ENCODE peak calls at places on chromosomes 16 and 17, in eight cellular contexts. Y is mesothelial cell of epicardium; U is psoas muscle; Z is prostate gland; J is CD8-positive, alpha-beta T cell; V is adrenal gland; D is astrocyte of the spinal cord; I is cardiac fibroblast. B is an unnamed sample.
A peak's percentile ranks its signal among the peaks of the same experiment; 100 is the strongest.

GRCh38 chr16:66030036-66030435 is 336.5 kb upstream of the CDH5 start:
- DNase-seq in D (peak; percentile 77), V (peak; percentile 25), U (no peak), I (no peak), J (no peak), Y (no peak), Z (no peak), B (no peak)

GRCh38 chr16:27314986-27315332 is 1.2 kb downstream of the IL4R start:
- DNase-seq in U (no peak), Y (no peak), D (no peak), J (no peak), Z (no peak), I (no peak), V (no peak), B (no peak)

GRCh38 chr17:77106874-77107358 is 33.9 kb upstream of the SEC14L1 start:
- DNase-seq in Z (no peak), D (no peak), V (no peak), I (no peak), J (peak; percentile 40), Y (no peak), U (no peak), B (no peak)

GRCh38 chr16:1610841-1611653 is 825 bp downstream of the IFT140 start:
- DNase-seq in I (peak; percentile 14), Z (no peak), V (peak; percentile 75), J (peak; percentile 38), U (peak; percentile 56), D (no peak), Y (no peak), B (no peak)

GRCh38 chr17:76523084-76524037 is 14.1 kb downstream of the CYGB start:
- DNase-seq in I (peak; percentile 57), Z (no peak), D (no peak), J (peak; percentile 77), Y (peak; percentile 67), U (peak; percentile 90), V (peak; percentile 70), B (peak; percentile 82)

GRCh38 chr17:10447035-10447931 is 22.1 kb downstream of the MYH4 start:
- DNase-seq in I (no peak), U (no peak), Z (no peak), J (no peak), D (no peak), V (no peak), Y (no peak), B (no peak)

GRCh38 chr17:43411820-43412529 is 13.2 kb downstream of the ARL4D start:
- DNase-seq in J (no peak), D (no peak), I (no peak), V (no peak), Y (no peak), Z (no peak), U (no peak), B (no peak)

GRCh38 chr16:1287982-1288670 is 21.3 kb upstream of the UBE2I start:
- DNase-seq in Z (no peak), I (peak; percentile 22), D (no peak), Y (no peak), J (no peak), U (no peak), V (no peak), B (no peak)

GRCh38 chr16:56247808-56248207 is 56.5 kb downstream of the GNAO1 start:
- DNase-seq in Y (no peak), D (no peak), I (no peak), J (no peak), U (no peak), V (no peak), Z (no peak), B (no peak)

GRCh38 chr16:27314161-27314723 is 468 bp downstream of the IL4R start:
- DNase-seq in D (peak; percentile 96), V (peak; percentile 77), I (peak; percentile 96), U (peak; percentile 66), J (peak; percentile 61), Z (no peak), Y (no peak), B (peak; percentile 37)

GRCh38 chr17:4956493-4957061 is 5.7 kb downstream of the ENO3 start:
- DNase-seq in I (no peak), D (no peak), Z (no peak), U (peak; percentile 79), V (no peak), Y (no peak), J (peak; percentile 56), B (no peak)

GRCh38 chr17:15945493-15946209 is 721 bp downstream of the ADORA2B start:
- DNase-seq in D (no peak), U (no peak), I (peak; percentile 45), Z (no peak), Y (no peak), V (no peak), J (no peak), B (no peak)

GRCh38 chr17:68383443-68384321 is 73.6 kb downstream of the WIPI1 start:
- DNase-seq in D (peak; percentile 82), J (peak; percentile 36), Z (no peak), Y (no peak), U (no peak), I (peak; percentile 94), V (no peak), B (no peak)

GRCh38 chr16:67086829-67087228 is 22.9 kb upstream of the PHAF1 start:
- DNase-seq in I (peak; percentile 16), V (no peak), D (no peak), J (no peak), U (no peak), Z (no peak), Y (no peak), B (no peak)

GRCh38 chr16:70582280-70582978 is 58.8 kb downstream of the SF3B3 start:
- DNase-seq in D (no peak), I (no peak), V (no peak), U (no peak), Z (no peak), J (no peak), Y (no peak), B (no peak)

GRCh38 chr17:3448059-3448630 is 14.5 kb upstream of the OR1E2 start:
- DNase-seq in Z (no peak), U (no peak), I (peak; percentile 3), Y (no peak), V (no peak), J (no peak), D (no peak), B (no peak)

GRCh38 chr17:3447625-3448024 is 14.0 kb upstream of the OR1E2 start:
- DNase-seq in Z (no peak), V (no peak), Y (no peak), J (no peak), D (no peak), I (peak; percentile 28), U (no peak), B (no peak)
- TF ChIP-seq CTCF in Z (no peak), V (no peak), Y (no peak), J (no peak), D (no peak), I (no peak), U (no peak), B (no peak)

DNA sequence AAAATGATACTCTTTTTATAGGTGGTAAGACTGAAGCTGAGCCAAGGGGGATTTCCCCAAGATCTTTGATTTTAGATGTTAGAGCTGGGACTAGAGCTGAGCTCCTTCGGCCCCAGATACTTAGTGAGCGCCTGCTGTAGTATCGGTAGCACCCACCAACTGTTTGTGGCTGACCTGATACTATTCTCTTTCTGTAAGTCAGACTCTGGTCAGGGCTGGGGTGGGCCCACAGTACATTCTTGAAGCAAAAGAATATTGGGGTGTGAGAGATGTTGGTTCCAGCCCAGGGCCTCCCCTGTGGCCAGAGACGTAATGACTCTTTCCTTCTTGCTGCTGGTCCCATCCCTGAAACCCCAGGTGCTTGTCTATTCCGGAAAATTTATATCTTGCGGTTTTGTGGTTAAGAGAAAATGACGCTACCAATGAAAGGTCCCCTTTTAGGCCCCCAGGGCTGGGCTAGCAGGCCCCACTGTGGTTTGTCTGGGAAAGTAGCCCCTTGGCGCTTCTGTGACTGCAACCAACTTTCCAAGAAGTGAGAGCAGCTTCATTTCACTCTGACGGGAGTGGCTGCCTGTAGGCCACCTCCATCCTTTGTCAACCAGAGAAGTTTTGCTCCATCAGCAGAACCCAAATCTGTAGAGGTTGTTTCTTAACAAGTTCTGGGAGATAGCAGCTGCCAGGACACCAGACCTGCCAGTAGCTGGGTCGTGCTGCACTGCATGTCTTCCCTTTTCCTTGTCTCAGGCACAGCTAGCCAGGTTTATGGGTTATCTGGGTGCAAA is 86.4 kb upstream of the LGALS9 start:
- DNase-seq in D (peak; percentile 91), I (peak; percentile 15), Z (no peak), V (no peak), Y (no peak), J (no peak), U (no peak), B (peak; percentile 48)
- TF ChIP-seq CTCF in D (no peak), I (no peak), Z (no peak), V (no peak), Y (no peak), J (no peak), U (no peak), B (no peak)

DNA sequence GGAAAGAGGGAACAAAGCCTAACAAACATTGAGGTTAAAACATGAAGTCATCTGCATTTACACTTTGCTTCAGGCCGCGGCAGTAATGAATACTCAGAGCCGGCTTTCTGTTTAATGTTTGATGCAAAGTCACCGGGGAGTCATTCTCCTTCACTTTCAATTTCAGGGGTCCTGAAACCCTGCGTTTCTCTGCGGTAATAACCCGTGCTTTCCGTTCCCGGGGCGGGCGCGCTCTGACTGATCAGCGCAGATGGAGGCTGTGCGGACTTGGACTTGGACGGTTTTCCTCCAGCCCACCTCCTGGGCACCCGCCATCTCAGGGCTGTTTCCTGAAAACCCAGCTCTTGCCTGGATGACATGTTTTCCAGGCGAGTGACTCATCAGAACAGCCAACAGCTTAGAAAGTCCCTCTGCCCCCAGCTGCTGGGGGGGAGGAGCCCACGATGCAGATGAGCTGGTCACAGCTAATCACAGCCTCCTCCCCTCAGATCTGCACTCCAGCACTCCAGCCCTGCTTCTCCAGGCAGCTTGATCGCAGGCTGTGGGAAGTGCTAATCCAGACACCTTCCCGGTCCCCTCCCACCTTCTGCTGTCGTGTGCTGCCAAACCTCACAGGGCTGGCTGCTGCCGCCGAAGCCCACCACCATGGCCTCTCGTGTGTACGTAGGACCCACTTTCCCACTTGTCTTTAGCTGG is 158.6 kb upstream of the CHMP6 start:
- DNase-seq in Z (peak; percentile 79), I (peak; percentile 98), U (peak; percentile 92), D (peak; percentile 99), J (peak; percentile 81), V (peak; percentile 97), Y (peak; percentile 47), B (peak; percentile 71)
- TF ChIP-seq CTCF in Z (no peak), I (no peak), U (no peak), D (no peak), J (no peak), V (no peak), Y (no peak), B (no peak)

DNA sequence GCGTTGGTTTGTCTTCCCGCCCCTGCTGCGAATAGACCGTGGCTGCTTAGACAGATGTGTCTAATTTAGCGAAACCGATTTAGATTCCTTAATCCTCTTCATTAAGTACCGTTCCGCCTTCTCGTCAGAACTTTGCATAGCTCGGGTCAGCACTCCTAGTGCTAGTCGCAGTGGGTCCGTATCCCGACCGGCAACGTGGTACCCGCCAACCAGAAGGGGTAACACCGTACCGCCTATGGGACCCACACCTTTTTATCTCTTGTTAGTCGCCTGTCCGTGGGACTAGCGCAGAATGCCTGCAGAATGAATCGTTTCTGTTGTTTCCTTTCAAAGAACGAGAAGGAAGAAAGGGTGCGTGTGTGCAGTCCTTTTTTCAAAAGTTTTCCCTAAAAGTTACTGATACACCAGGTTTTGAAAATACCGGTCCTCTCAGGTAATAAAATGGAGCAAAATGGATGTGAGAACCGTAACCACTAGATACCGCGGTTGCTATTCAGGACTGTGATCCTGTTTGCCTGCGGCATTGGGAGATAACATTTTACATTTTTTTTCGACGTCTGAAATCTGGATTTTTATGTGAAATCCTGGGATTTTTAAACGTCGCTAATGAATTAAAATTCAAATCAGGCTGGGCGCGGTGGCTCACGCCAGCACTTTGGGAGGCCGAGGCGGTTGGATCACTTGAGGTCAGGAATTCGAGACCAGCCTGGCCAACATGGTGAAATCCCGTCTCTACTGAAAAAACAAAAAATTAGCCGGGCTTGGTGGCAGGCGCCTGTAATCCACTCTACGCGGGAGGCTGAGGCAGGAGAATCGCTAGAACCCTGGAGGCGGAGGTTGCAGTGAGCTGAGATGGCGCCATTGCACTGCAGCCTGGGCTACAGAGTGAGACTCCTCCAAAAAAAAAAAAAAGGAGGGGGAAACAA is 998 bp upstream of the SRSF1 start:
- DNase-seq in V (no peak), D (no peak), Y (no peak), I (no peak), Z (no peak), U (no peak), J (no peak), B (no peak)
- TF ChIP-seq CTCF in V (no peak), D (no peak), Y (no peak), I (no peak), Z (no peak), U (no peak), J (no peak), B (no peak)